ENCODE peak calls at places on chromosomes 2 and 18, in seven cellular contexts. C, X, W, Y, M, H and A are unnamed samples. For H3K79me1, the result is how much of the 10 kb centered on the place peaks cover.

GRCh38 chr18:39770399-39770798 is 2184.6 kb upstream of the PIK3C3 start:
- DNase-seq in C (no peak), X (no peak), W (no peak), Y (no peak), M (no peak), H (no peak), A (no peak)

GRCh38 chr2:46007412-46007811 is 289.8 kb upstream of the EPAS1 start:
- DNase-seq in C (no peak), X (no peak), W (no peak), Y (no peak), M (no peak), H (no peak), A (no peak)

GRCh38 chr2:42881732-42882131 is 89.3 kb upstream of the HAAO start:
- DNase-seq in C (no peak), X (peak), W (no peak), Y (no peak), M (no peak), H (no peak), A (no peak)

GRCh38 chr2:9285385-9285784 is 78.8 kb downstream of the ASAP2 start:
- DNase-seq in C (no peak), X (no peak), W (no peak), Y (no peak), M (no peak), H (no peak), A (no peak)

GRCh38 chr2:9656270-9656766 is 25.5 kb upstream of the YWHAQ start:
- DNase-seq in C (peak), X (peak), W (no peak), Y (peak), M (no peak), H (peak), A (no peak)

GRCh38 chr2:28270456-28271146 is 122.1 kb upstream of the FOSL2 start:
- DNase-seq in C (peak), X (no peak), W (no peak), Y (no peak), M (no peak), H (no peak), A (no peak)

GRCh38 chr2:100895402-100895801 is 75.5 kb downstream of the NPAS2 start:
- DNase-seq in C (no peak), X (no peak), W (no peak), Y (no peak), M (no peak), H (no peak), A (no peak)

GRCh38 chr18:46070232-46070631 is 1.8 kb downstream of the PSTPIP2 start:
- DNase-seq in C (peak), X (no peak), W (no peak), Y (no peak), M (no peak), H (no peak), A (no peak)

GRCh38 chr2:82230406-82230805 is 1925.9 kb upstream of the LRRTM1 start:
- DNase-seq in C (no peak), X (no peak), W (no peak), Y (no peak), M (no peak), H (no peak), A (no peak)

GRCh38 chr2:144320491-144320890 is 199.4 kb downstream of the ZEB2 start:
- DNase-seq in C (no peak), X (peak), W (no peak), Y (no peak), M (no peak), H (peak), A (no peak)

GRCh38 chr2:14633451-14634211 is 1.1 kb downstream of the LRATD1 start:
- DNase-seq in C (no peak), X (no peak), W (peak), Y (peak), M (no peak), H (no peak), A (peak)

GRCh38 chr2:242063364-242064249 is 194.1 kb downstream of the RTP5 start:
- DNase-seq in C (peak), X (no peak), W (no peak), Y (no peak), M (no peak), H (no peak), A (no peak)

GRCh38 chr18:60070631-60071030 is 170.8 kb downstream of the PMAIP1 start:
- DNase-seq in C (no peak), X (no peak), W (no peak), Y (no peak), M (no peak), H (peak), A (no peak)

GRCh38 chr18:62331581-62332436 is 6.7 kb downstream of the TNFRSF11A start:
- DNase-seq in C (peak), X (peak), W (no peak), Y (no peak), M (no peak), H (peak), A (no peak)

GRCh38 chr18:78159397-78159796 is 820.2 kb upstream of the SALL3 start:
- DNase-seq in C (no peak), X (no peak), W (no peak), Y (no peak), M (no peak), H (no peak), A (no peak)

DNA sequence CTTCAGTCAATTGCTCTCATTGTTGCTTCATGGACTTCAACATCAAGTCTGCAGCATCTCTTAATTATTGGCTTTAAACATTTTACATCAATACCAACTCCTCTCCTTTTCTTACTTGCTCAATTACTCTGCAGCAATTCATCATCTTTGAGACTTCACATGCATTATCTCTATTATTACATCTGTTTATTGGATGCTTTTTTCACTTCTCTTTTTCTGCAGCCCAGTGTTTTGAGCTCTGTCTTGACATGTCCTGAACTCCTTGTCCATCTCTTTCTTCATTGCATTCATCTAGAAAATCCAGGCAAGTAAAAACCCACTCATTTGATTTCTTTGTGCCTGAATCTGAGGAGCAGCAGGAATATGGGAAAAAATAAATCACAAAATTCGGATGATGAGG is 647.9 kb downstream of the PLCL1 start:
- DNase-seq in C (no peak), X (no peak), W (no peak), Y (no peak), M (no peak), H (no peak), A (no peak)
- H3K79me1 ChIP-seq in C (under half), X (under half), W (under half), Y (under half), M (under half), H (under half), A (under half)

DNA sequence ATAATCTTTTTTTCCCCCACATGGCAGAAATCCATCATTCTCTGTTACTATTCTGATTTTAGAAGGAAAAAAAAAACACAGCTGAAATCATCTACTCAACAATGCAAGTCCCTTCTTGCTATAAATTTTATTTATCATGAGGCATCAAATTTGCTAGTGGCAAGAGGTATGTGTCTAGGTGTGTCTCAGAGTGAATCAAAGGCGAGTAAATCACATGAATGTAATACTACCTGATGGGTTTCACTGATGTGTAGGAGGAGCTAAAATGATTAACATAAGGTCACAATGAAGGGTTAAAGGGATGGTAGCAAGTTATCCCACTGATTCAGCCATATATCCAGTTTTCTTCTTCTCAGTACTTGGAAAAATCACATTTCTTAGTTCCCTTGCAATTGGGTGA is 24.5 kb upstream of the PELI1 start:
- DNase-seq in C (no peak), X (no peak), W (no peak), Y (no peak), M (no peak), H (no peak), A (no peak)
- H3K79me1 ChIP-seq in C (under half), X (under half), W (under half), Y (under half), M (under half), H (under half), A (under half)

GRCh38 chr18:68438983-68439382 is 275.9 kb downstream of the TMX3 start:
- DNase-seq in C (peak), X (peak), W (peak), Y (peak), M (no peak), H (peak), A (no peak)

GRCh38 chr18:68436485-68436884 is 278.4 kb downstream of the TMX3 start:
- DNase-seq in C (peak), X (peak), W (no peak), Y (no peak), M (no peak), H (peak), A (no peak)

GRCh38 chr18:68440433-68440832 is 274.5 kb downstream of the TMX3 start:
- DNase-seq in C (no peak), X (no peak), W (no peak), Y (no peak), M (no peak), H (no peak), A (no peak)

GRCh38 chr18:68439672-68440071 is 275.2 kb downstream of the TMX3 start:
- DNase-seq in C (no peak), X (no peak), W (no peak), Y (no peak), M (no peak), H (no peak), A (no peak)

GRCh38 chr18:68438536-68438935 is 276.4 kb downstream of the TMX3 start:
- DNase-seq in C (peak), X (no peak), W (no peak), Y (peak), M (no peak), H (no peak), A (no peak)
- H3K79me1 ChIP-seq in C (under half), X (under half), W (under half), Y (under half), M (under half), H (under half), A (under half)

DNA sequence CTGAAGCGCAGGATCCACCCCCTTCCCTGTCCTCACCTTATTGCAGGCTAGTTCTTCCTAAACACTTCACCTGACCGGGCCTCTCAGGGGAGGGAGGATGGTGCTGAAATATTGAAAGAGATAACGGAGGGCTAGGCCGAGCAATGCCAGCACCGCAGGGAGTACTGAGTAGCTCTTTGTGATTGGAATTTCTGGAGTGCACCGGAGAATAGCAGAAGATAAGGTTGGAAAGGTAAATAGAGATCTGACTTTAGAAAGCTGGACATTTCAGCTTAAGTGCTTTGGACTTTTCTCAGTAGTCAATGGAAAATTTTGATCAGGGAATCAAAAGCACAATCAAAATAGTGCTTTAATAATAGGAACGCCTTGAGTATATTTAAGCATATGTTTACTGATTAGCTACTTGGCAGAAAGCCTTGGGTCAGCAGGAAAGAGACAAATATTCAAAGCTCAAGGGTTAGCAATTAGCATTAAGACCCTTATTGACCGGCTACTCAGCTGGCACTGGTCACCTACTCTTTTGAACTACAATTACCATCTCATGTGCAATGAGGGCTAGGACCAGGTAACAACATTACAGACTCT is 142.9 kb upstream of the NDUFV2 start:
- DNase-seq in C (peak), X (no peak), W (no peak), Y (peak), M (no peak), H (no peak), A (no peak)
- H3K79me1 ChIP-seq in C (under half), X (under half), W (under half), Y (under half), M (under half), H (under half), A (under half)

GRCh38 chr18:73156117-73156516 is 288.3 kb upstream of the NETO1 start:
- DNase-seq in C (no peak), X (no peak), W (no peak), Y (no peak), M (no peak), H (no peak), A (no peak)
- H3K79me1 ChIP-seq in C (under half), X (under half), W (under half), Y (under half), M (under half), H (under half), A (under half)

DNA sequence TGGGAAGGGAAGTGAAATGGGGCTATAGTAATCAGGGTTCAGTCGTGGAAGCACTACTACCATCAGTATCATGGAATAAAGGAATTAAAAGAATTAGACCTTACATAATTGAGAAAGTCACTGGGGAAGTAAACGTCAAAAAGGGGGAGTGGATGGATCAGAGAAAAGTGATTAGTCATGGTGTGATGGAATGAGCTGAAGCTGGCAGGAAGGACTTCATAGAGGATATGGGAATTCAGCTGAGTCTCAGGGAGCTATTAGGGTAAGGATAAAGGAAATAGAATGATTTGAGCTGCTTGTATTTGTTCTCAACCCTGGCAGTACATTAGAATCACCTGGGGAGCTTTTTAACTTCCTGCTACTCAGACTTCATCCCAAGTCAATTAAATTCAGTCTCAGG is 53.4 kb upstream of the SETBP1 start:
- DNase-seq in C (no peak), X (peak), W (no peak), Y (peak), M (no peak), H (peak), A (no peak)
- H3K79me1 ChIP-seq in C (under half), X (under half), W (under half), Y (under half), M (under half), H (under half), A (under half)

GRCh38 chr2:30871980-30872789 is 64.9 kb upstream of the CAPN13 start:
- DNase-seq in C (no peak), X (no peak), W (peak), Y (peak), M (peak), H (no peak), A (no peak)
- H3K79me1 ChIP-seq in C (under half), X (under half), W (under half), Y (under half), M (under half), H (under half), A (under half)

GRCh38 chr2:159298967-159299366 is 12.5 kb upstream of the WDSUB1 start:
- DNase-seq in C (no peak), X (no peak), W (no peak), Y (no peak), M (no peak), H (no peak), A (no peak)
- H3K79me1 ChIP-seq in C (under half), X (under half), W (under half), Y (under half), M (under half), H (under half), A (under half)

DNA sequence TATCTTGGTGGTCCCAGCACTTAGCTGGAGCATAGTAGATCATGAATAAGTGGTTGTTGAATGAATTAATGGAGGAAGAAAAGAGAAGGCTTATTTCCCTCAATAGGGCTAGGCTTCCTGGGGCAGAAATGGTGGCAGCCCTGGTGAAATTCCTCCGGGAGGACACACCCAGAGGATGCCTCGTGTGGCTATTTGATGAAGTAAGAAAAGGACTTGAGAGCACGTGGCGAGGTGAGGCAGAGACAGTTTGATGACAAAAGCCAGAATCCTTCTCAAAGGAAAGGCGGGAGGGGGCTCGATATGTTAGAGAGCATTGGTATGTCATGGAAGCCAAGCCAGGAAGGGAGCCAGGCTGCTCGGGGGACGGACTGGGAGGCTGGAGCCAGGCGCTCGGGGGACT is 14.7 kb downstream of the FAM228A start:
- DNase-seq in C (no peak), X (no peak), W (no peak), Y (peak), M (no peak), H (no peak), A (no peak)
- H3K79me1 ChIP-seq in C (under half), X (under half), W (under half), Y (under half), M (under half), H (under half), A (under half)